ENCODE peak calls at places on chromosome 19, in nine cellular contexts. J is iris pigment epithelial cell; A is T-helper 1 cell; N is breast epithelium; R is stimulated activated CD4-positive, alpha-beta T cell treated with anti-CD3 and anti-CD28 coated beads, Interleukin-1b, Interleukin-23, amount 100 ng/mL, for 24 hours; O is colonic mucosa; X is H54; Z is stimulated activated CD8-positive, alpha-beta memory T cell treated with anti-CD3 and anti-CD28 coated beads, Interleukin-7, amount 100 ng/mL, for 48 hours; V is fibroblast of lung. U is an unnamed sample.

GRCh38 chr19:1035998-1036621 is 3.8 kb upstream of the ABCA7 start:
- DNase-seq in R (no peak), J (no peak), V (no peak), N (no peak), Z (no peak), A (no peak), O (no peak), X (no peak), U (no peak)

GRCh38 chr19:54684537-54684936 is 21.8 kb downstream of the LILRB4 start:
- DNase-seq in J (peak), N (no peak), A (no peak), X (peak), Z (no peak), R (no peak), O (no peak), V (no peak), U (no peak)

GRCh38 chr19:18636183-18636968 is 452 bp upstream of the KLHL26 start:
- DNase-seq in Z (peak), X (peak), V (peak), A (peak), J (peak), O (peak), R (peak), N (peak), U (peak)

GRCh38 chr19:47356900-47357299 is 7.8 kb downstream of the DHX34 start:
- DNase-seq in J (no peak), V (no peak), N (no peak), A (no peak), R (no peak), X (no peak), O (no peak), Z (no peak), U (no peak)

GRCh38 chr19:447816-448546 is 12.9 kb downstream of the SHC2 start:
- DNase-seq in J (peak), A (no peak), N (no peak), R (no peak), O (no peak), V (no peak), Z (no peak), X (no peak), U (no peak)

GRCh38 chr19:33441277-33441699 is 67.8 kb downstream of the CEBPG start:
- DNase-seq in R (no peak), J (no peak), A (no peak), N (peak), O (no peak), X (no peak), V (no peak), Z (no peak), U (no peak)

GRCh38 chr19:52336117-52336811 is at the start of gene ZNF610:
- DNase-seq in R (peak), X (peak), A (peak), O (peak), V (peak), J (peak), N (peak), Z (peak), U (peak)

GRCh38 chr19:56983148-56983547 is 136.6 kb upstream of the USP29 start:
- DNase-seq in Z (no peak), J (no peak), V (no peak), O (no peak), X (no peak), A (no peak), R (no peak), N (no peak), U (no peak)

GRCh38 chr19:40726279-40726678 is 9.4 kb downstream of the ITPKC start:
- DNase-seq in V (peak), Z (no peak), J (peak), A (no peak), O (no peak), R (no peak), X (no peak), N (no peak), U (no peak)

GRCh38 chr19:35249146-35249847 is 495 bp downstream of the LSR start:
- DNase-seq in O (peak), Z (no peak), R (no peak), V (no peak), A (no peak), J (no peak), X (no peak), N (no peak), U (no peak)

GRCh38 chr19:17719730-17720486 is 628 bp downstream of the MAP1S start:
- DNase-seq in V (no peak), A (peak), N (peak), O (peak), J (no peak), X (no peak), R (no peak), Z (no peak), U (no peak)

GRCh38 chr19:52640916-52641315 is 2.8 kb upstream of the ZNF83 start:
- DNase-seq in X (no peak), J (peak), V (no peak), Z (no peak), O (no peak), A (no peak), R (no peak), N (no peak), U (no peak)

GRCh38 chr19:43462887-43463380 is 2.5 kb downstream of the LYPD3 start:
- DNase-seq in A (no peak), R (no peak), N (no peak), X (no peak), J (no peak), V (no peak), Z (no peak), O (no peak), U (no peak)

GRCh38 chr19:14774373-14774772 is 4.0 kb downstream of the ADGRE2 start:
- DNase-seq in X (no peak), R (no peak), A (no peak), J (no peak), V (no peak), Z (no peak), N (peak), O (no peak), U (no peak)

GRCh38 chr19:4246767-4247593 is at the start of gene YJU2:
- DNase-seq in R (peak), X (peak), Z (peak), O (peak), J (peak), N (peak), A (peak), V (peak), U (peak)

GRCh38 chr19:1412995-1413889 is 5.9 kb downstream of the DAZAP1 start:
- DNase-seq in N (no peak), R (no peak), O (no peak), Z (no peak), X (no peak), J (no peak), V (no peak), A (no peak), U (no peak)

GRCh38 chr19:30316000-30316491 is 56.1 kb upstream of the ZNF536 start:
- DNase-seq in O (no peak), R (no peak), J (no peak), Z (no peak), A (no peak), X (no peak), N (no peak), V (no peak), U (no peak)

GRCh38 chr19:14114854-14115253 is 2.7 kb downstream of the PRKACA start:
- DNase-seq in J (no peak), R (no peak), A (peak), X (no peak), N (no peak), Z (no peak), O (peak), V (no peak), U (peak)

GRCh38 chr19:12922959-12923358 is 3.9 kb upstream of the SYCE2 start:
- DNase-seq in R (no peak), Z (no peak), X (no peak), A (no peak), O (no peak), J (no peak), N (no peak), V (no peak), U (no peak)

GRCh38 chr19:18046066-18046718 is 38.2 kb downstream of the ARRDC2 start:
- DNase-seq in X (peak), A (no peak), Z (no peak), R (no peak), J (peak), O (no peak), V (peak), N (no peak), U (no peak)

GRCh38 chr19:50549059-50549926 is 18.9 kb downstream of the LRRC4B start:
- DNase-seq in A (no peak), J (no peak), X (no peak), N (no peak), V (no peak), R (no peak), O (no peak), Z (no peak), U (no peak)

GRCh38 chr19:16847407-16847806 is 18.2 kb downstream of the SIN3B start:
- DNase-seq in Z (no peak), O (no peak), N (no peak), R (no peak), X (no peak), A (no peak), V (no peak), J (no peak), U (no peak)

GRCh38 chr19:21158523-21159135 is 16.8 kb downstream of the ZNF431 start:
- DNase-seq in Z (no peak), O (no peak), N (no peak), R (no peak), A (no peak), J (peak), V (peak), X (no peak), U (no peak)

GRCh38 chr19:8308891-8309291 is 733 bp upstream of the CD320 start:
- DNase-seq in Z (no peak), X (no peak), N (peak), O (peak), A (no peak), R (no peak), V (no peak), J (no peak), U (no peak)

GRCh38 chr19:40265055-40265762 is 19.9 kb downstream of the AKT2 start:
- DNase-seq in X (no peak), O (no peak), V (no peak), R (no peak), A (no peak), Z (no peak), N (no peak), J (no peak), U (no peak)

GRCh38 chr19:55486971-55487883 is 1.0 kb upstream of the SSC5D start:
- DNase-seq in V (peak), X (peak), R (no peak), A (no peak), O (peak), Z (no peak), J (peak), N (no peak), U (no peak)

GRCh38 chr19:31220540-31220939 is 128.7 kb downstream of the TSHZ3 start:
- DNase-seq in J (peak), O (no peak), R (no peak), X (no peak), Z (no peak), V (no peak), N (no peak), A (no peak), U (no peak)

GRCh38 chr19:33390120-33390907 is 16.8 kb downstream of the CEBPG start:
- DNase-seq in R (no peak), N (peak), X (no peak), O (peak), V (peak), J (peak), A (no peak), Z (no peak), U (no peak)

GRCh38 chr19:55655648-55656040 is 809 bp downstream of the U2AF2 start:
- DNase-seq in O (no peak), A (no peak), X (no peak), J (no peak), V (no peak), N (no peak), Z (no peak), R (no peak), U (no peak)

U was measured in 8988T.